ENCODE peak calls at places on chromosomes 3 and 15, in seven cellular contexts. C, O, N, K, B, P and T are unnamed samples. For H3K4me1, the result is how much of the 10 kb centered on the place peaks cover.

GRCh38 chr3:8451696-8452095 is 49.9 kb upstream of the LMCD1 start:
- DNase-seq in N (no peak), B (no peak), P (no peak), O (peak), C (no peak), K (peak), T (no peak)

GRCh38 chr3:57826286-57826951 is 70.3 kb downstream of the SLMAP start:
- DNase-seq in B (no peak), C (no peak), O (no peak), N (no peak), K (peak), P (no peak), T (no peak)

GRCh38 chr15:67240235-67241131 is 14.0 kb downstream of the AAGAB start:
- DNase-seq in K (peak), C (no peak), O (no peak), B (peak), N (peak), P (no peak), T (no peak)

GRCh38 chr3:136023264-136023978 is 57.9 kb downstream of the PPP2R3A start:
- DNase-seq in K (no peak), C (no peak), N (no peak), P (no peak), O (peak), B (no peak), T (no peak)

GRCh38 chr3:151213151-151213550 is 10.1 kb upstream of the GPR171 start:
- DNase-seq in K (no peak), P (no peak), B (no peak), N (no peak), O (no peak), C (no peak), T (no peak)

GRCh38 chr15:91018178-91018577 is 4.2 kb downstream of the VPS33B start:
- DNase-seq in P (no peak), O (no peak), B (no peak), C (no peak), K (no peak), N (no peak), T (no peak)

GRCh38 chr3:11661052-11661656 is 17.4 kb upstream of the VGLL4 start:
- DNase-seq in K (peak), O (no peak), C (no peak), B (no peak), P (no peak), N (peak), T (no peak)

GRCh38 chr15:25065286-25065685 is 110.5 kb downstream of the SNRPN start:
- DNase-seq in B (no peak), C (no peak), N (no peak), K (no peak), P (no peak), O (no peak), T (peak)

GRCh38 chr15:31265871-31266711 is 60.5 kb upstream of the KLF13 start:
- DNase-seq in K (no peak), B (peak), C (peak), P (peak), N (no peak), O (no peak), T (peak)

GRCh38 chr3:173583496-173583895 is 186.0 kb downstream of the NLGN1 start:
- DNase-seq in P (no peak), B (no peak), K (peak), N (no peak), C (no peak), O (no peak), T (no peak)

GRCh38 chr15:54273928-54274327 is 295.7 kb downstream of the UNC13C start:
- DNase-seq in P (no peak), O (no peak), K (no peak), N (no peak), B (no peak), C (no peak), T (no peak)

GRCh38 chr3:33915796-33916589 is 117.6 kb downstream of the PDCD6IP start:
- DNase-seq in N (peak), C (peak), B (no peak), O (peak), P (no peak), K (no peak), T (no peak)

GRCh38 chr15:92462771-92463170 is 69.1 kb downstream of the ST8SIA2 start:
- DNase-seq in B (no peak), P (no peak), K (no peak), O (no peak), C (no peak), N (no peak), T (no peak)

GRCh38 chr3:194910414-194910979 is 224.8 kb downstream of the FAM43A start:
- DNase-seq in O (no peak), K (no peak), N (no peak), P (no peak), B (no peak), C (no peak), T (no peak)

GRCh38 chr3:49378249-49378899 is 20.2 kb upstream of the GPX1 start:
- DNase-seq in O (peak), B (no peak), K (no peak), C (peak), P (peak), N (no peak), T (no peak)

GRCh38 chr15:72236381-72237285 is 5.6 kb upstream of the PKM start:
- DNase-seq in N (no peak), K (no peak), C (no peak), B (no peak), O (peak), P (no peak), T (no peak)

GRCh38 chr15:98774756-98775497 is 126.6 kb downstream of the IGF1R start:
- DNase-seq in O (peak), K (no peak), N (no peak), P (no peak), B (no peak), C (no peak), T (no peak)

GRCh38 chr3:106635271-106635670 is 742.0 kb upstream of the CCDC54 start:
- DNase-seq in O (peak), N (no peak), K (no peak), B (no peak), C (no peak), P (peak), T (no peak)

GRCh38 chr3:30440147-30440604 is 166.2 kb upstream of the TGFBR2 start:
- DNase-seq in P (no peak), O (no peak), B (no peak), K (no peak), C (no peak), N (peak), T (no peak)

GRCh38 chr15:49814709-49815108 is 193.9 kb downstream of the DTWD1 start:
- DNase-seq in P (no peak), K (no peak), O (no peak), B (no peak), C (no peak), N (no peak), T (no peak)

GRCh38 chr15:31324739-31325431 is 1.8 kb upstream of the KLF13 start:
- DNase-seq in P (no peak), B (peak), N (no peak), K (no peak), C (peak), O (no peak), T (no peak)

GRCh38 chr15:88624156-88624970 is 3.2 kb downstream of the AEN start:
- DNase-seq in C (no peak), O (peak), B (peak), K (peak), P (no peak), N (no peak), T (no peak)

GRCh38 chr3:9161811-9162210 is 87.6 kb downstream of the SRGAP3 start:
- DNase-seq in K (no peak), C (no peak), P (no peak), O (no peak), N (no peak), B (no peak), T (no peak)

GRCh38 chr15:38129531-38130199 is 123.0 kb upstream of the SPRED1 start:
- DNase-seq in B (no peak), P (no peak), C (peak), K (peak), O (peak), N (no peak), T (no peak)

GRCh38 chr3:69309810-69310209 is 76.1 kb downstream of the FRMD4B start:
- DNase-seq in C (no peak), K (no peak), N (no peak), P (no peak), O (peak), B (no peak), T (no peak)

GRCh38 chr15:70519616-70520015 is 243.7 kb downstream of the UACA start:
- DNase-seq in B (peak), K (no peak), O (no peak), P (no peak), C (no peak), N (no peak), T (peak)

GRCh38 chr3:106765342-106765741 is 611.9 kb upstream of the CCDC54 start:
- DNase-seq in B (no peak), C (no peak), K (peak), N (no peak), O (peak), P (peak), T (no peak)

GRCh38 chr3:98884675-98885371 is 16.7 kb downstream of the DCBLD2 start:
- DNase-seq in P (no peak), N (no peak), O (peak), B (no peak), K (peak), C (no peak), T (no peak)

GRCh38 chr3:120560304-120561250 is 35.6 kb upstream of the NDUFB4 start:
- DNase-seq in O (no peak), C (no peak), N (no peak), K (no peak), P (no peak), B (no peak), T (no peak)

GRCh38 chr3:171640520-171641412 is 169.5 kb downstream of the PLD1 start:
- DNase-seq in C (no peak), O (peak), B (no peak), P (peak), N (no peak), K (peak), T (no peak)

GRCh38 chr3:78988324-78988723 is 779.5 kb downstream of the ROBO1 start:
- DNase-seq in C (no peak), K (peak), O (peak), B (no peak), P (no peak), N (peak), T (no peak)

GRCh38 chr15:63473999-63474809 is 30.2 kb upstream of the USP3 start:
- DNase-seq in K (no peak), O (peak), C (no peak), B (peak), N (no peak), P (no peak), T (peak)

GRCh38 chr3:114803042-114803695 is 343.9 kb downstream of the ZBTB20 start:
- DNase-seq in C (no peak), K (peak), O (no peak), P (no peak), B (no peak), N (no peak), T (no peak)

GRCh38 chr15:72782993-72783562 is 480 bp downstream of the ADPGK start:
- DNase-seq in N (no peak), P (peak), K (no peak), B (no peak), C (no peak), O (peak), T (no peak)

GRCh38 chr3:8324727-8325126 is 176.9 kb upstream of the LMCD1 start:
- DNase-seq in O (peak), P (no peak), K (peak), N (peak), C (peak), B (no peak), T (peak)

GRCh38 chr3:79654019-79654418 is 113.8 kb downstream of the ROBO1 start:
- DNase-seq in K (no peak), C (no peak), N (no peak), P (no peak), B (no peak), O (no peak), T (no peak)

GRCh38 chr3:53045107-53045783 is 628 bp downstream of the SFMBT1 start:
- DNase-seq in B (peak), P (no peak), O (peak), N (peak), C (peak), K (no peak), T (peak)

GRCh38 chr3:129173206-129173605 is 10.5 kb downstream of the CNBP start:
- DNase-seq in K (no peak), O (no peak), N (no peak), P (no peak), B (no peak), C (no peak), T (no peak)

GRCh38 chr3:16406579-16406978 is 106.9 kb downstream of the RFTN1 start:
- DNase-seq in C (no peak), P (no peak), B (no peak), O (no peak), N (no peak), K (no peak), T (no peak)

GRCh38 chr3:16410659-16411058 is 102.8 kb downstream of the RFTN1 start:
- DNase-seq in C (no peak), K (no peak), O (no peak), P (no peak), N (no peak), B (no peak), T (no peak)

GRCh38 chr3:16407365-16407764 is 106.1 kb downstream of the RFTN1 start:
- DNase-seq in P (no peak), B (no peak), C (no peak), N (no peak), O (no peak), K (no peak), T (no peak)

GRCh38 chr3:16411450-16411849 is 102.0 kb downstream of the RFTN1 start:
- DNase-seq in P (no peak), K (no peak), N (no peak), C (no peak), B (no peak), O (no peak), T (no peak)

DNA sequence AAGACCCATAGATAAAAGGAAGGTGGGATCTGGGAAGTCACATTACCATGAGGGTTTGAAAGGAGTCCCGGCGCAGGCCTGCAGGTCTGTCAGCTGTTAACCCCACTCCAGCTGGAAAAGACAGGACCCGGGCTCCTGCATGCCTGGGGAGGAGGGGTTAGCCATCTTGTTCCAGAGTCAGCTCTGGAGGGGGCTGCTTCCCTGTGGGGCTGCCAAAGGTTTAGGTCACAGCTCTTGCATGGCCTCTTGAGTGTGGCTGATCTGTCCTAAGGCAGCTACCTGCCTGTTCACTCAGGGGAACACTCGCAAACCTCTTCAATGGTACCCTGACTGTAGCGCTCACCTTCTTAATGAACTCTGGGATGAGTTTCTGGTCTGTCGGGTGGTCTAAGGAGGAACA is 104.5 kb downstream of the RFTN1 start:
- DNase-seq in P (no peak), B (no peak), K (no peak), N (no peak), O (no peak), C (peak), T (no peak)
- H3K4me3 ChIP-seq in P (no peak), B (no peak), K (no peak), N (no peak), O (no peak), C (no peak), T (no peak)

GRCh38 chr3:116306720-116307119 is 138.6 kb downstream of the LSAMP start:
- DNase-seq in C (no peak), K (no peak), N (no peak), O (no peak), P (no peak), B (no peak), T (no peak)
- H3K4me1 ChIP-seq in C (under half), K (under half), N (under half), O (under half), P (under half), B (under half), T (under half)

GRCh38 chr3:46947545-46947899 is 29.0 kb downstream of the CCDC12 start:
- DNase-seq in K (no peak), P (no peak), B (no peak), C (no peak), N (no peak), O (no peak), T (no peak)
- H3K4me3 ChIP-seq in K (no peak), P (no peak), B (no peak), C (no peak), N (peak), O (no peak), T (peak)

GRCh38 chr3:45477026-45477725 is 88.8 kb downstream of the LARS2 start:
- DNase-seq in K (no peak), N (no peak), C (no peak), O (peak), P (no peak), B (no peak), T (no peak)

GRCh38 chr3:45473841-45474240 is 85.5 kb downstream of the LARS2 start:
- DNase-seq in O (peak), C (no peak), B (no peak), K (no peak), N (no peak), P (no peak), T (no peak)

GRCh38 chr3:45472795-45473194 is 84.4 kb downstream of the LARS2 start:
- DNase-seq in C (no peak), P (no peak), N (no peak), K (no peak), B (no peak), O (no peak), T (no peak)

GRCh38 chr3:45477838-45478237 is 89.5 kb downstream of the LARS2 start:
- DNase-seq in B (no peak), K (no peak), P (no peak), N (no peak), O (no peak), C (no peak), T (no peak)

DNA sequence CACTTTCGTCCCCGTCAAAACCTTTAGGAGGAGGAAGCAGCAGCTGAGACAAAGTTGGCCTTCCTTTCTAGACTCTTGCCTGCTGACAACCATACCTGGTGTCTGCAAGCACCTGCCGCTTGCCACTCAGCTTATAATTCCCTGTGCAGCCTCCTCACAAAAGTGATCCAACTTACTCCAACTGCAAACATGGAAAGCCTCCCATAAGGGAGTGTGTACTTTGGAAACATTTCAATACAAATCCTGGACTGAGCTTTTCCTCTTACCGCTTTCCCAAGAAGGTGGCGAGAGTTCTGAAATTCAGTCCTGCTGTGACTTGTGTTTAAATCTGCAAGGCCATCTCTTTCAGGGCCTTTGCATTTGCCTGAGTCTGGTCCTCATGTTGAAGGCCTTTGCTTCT is 86.8 kb downstream of the LARS2 start:
- DNase-seq in N (no peak), O (no peak), K (no peak), P (no peak), C (no peak), B (no peak), T (no peak)
- H3K4me1 ChIP-seq in N (under half), O (under half), K (under half), P (under half), C (under half), B (under half), T (under half)

DNA sequence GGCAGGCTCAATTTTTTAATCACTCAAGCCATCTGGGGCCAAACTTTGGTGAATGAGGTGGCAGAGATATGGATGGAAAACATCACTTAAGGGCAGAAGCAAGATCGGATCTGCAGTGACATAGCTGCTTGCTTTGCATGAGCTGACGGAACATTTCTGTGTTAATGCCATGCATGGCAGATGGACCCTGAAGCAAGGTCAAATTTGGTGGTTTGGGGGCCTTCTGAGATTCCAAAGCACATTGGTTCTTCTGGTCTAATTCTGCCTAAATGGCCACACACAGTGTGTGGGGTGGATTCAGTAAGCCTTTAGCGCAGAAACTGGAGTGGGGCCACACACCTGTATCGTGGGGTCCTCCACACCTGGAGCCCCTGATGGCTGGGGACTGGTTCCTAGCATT is 38.3 kb upstream of the BCL2L10 start:
- DNase-seq in B (no peak), N (no peak), P (no peak), K (no peak), C (no peak), O (no peak), T (no peak)
- H3K4me3 ChIP-seq in B (no peak), N (no peak), P (no peak), K (no peak), C (no peak), O (no peak), T (no peak)

GRCh38 chr15:40792394-40792793 is 14.5 kb upstream of the ZFYVE19 start:
- DNase-seq in K (no peak), P (no peak), O (no peak), B (no peak), N (no peak), C (no peak), T (no peak)
- H3K4me1 ChIP-seq in K (half or more), P (under half), O (under half), B (under half), N (half or more), C (under half), T (under half)